ENCODE peak calls at places on chromosome 16, in four cellular contexts. One of them, this sample, is unnamed. For H3K4me1, the result is how much of the 10 kb centered on the place peaks cover.

GRCh38 chr16:69166946-69167930 is 19.7 kb upstream of the SNTB2 start:
- DNase-seq in CD4-positive, CD25-positive, alpha-beta regulatory T cell: no peak
- DNase-seq in upper lobe of right lung: no peak
- DNase-seq in endothelial cell of umbilical vein: peak
- DNase-seq in this sample: no peak

GRCh38 chr16:19609359-19609758 is 53.9 kb downstream of the VPS35L start:
- DNase-seq in endothelial cell of umbilical vein: no peak
- DNase-seq in CD4-positive, CD25-positive, alpha-beta regulatory T cell: no peak
- DNase-seq in upper lobe of right lung: no peak
- DNase-seq in this sample: no peak

GRCh38 chr16:3589441-3589921 is 12.3 kb upstream of the NLRC3 start:
- DNase-seq in upper lobe of right lung: no peak
- DNase-seq in endothelial cell of umbilical vein: no peak
- DNase-seq in CD4-positive, CD25-positive, alpha-beta regulatory T cell: no peak
- DNase-seq in this sample: no peak

GRCh38 chr16:11743308-11744074 is 834 bp upstream of the TXNDC11 start:
- DNase-seq in endothelial cell of umbilical vein: peak
- DNase-seq in CD4-positive, CD25-positive, alpha-beta regulatory T cell: peak
- DNase-seq in upper lobe of right lung: peak
- DNase-seq in this sample: peak

GRCh38 chr16:25690563-25691143 is 1.1 kb upstream of the HS3ST4 start:
- DNase-seq in CD4-positive, CD25-positive, alpha-beta regulatory T cell: no peak
- DNase-seq in upper lobe of right lung: no peak
- DNase-seq in endothelial cell of umbilical vein: no peak
- DNase-seq in this sample: peak

GRCh38 chr16:15440852-15441251 is 6.5 kb downstream of the BMERB1 start:
- DNase-seq in endothelial cell of umbilical vein: peak
- DNase-seq in CD4-positive, CD25-positive, alpha-beta regulatory T cell: no peak
- DNase-seq in upper lobe of right lung: no peak
- DNase-seq in this sample: no peak

GRCh38 chr16:46830417-46830901 is 521 bp downstream of the C16orf87 start:
- DNase-seq in endothelial cell of umbilical vein: no peak
- DNase-seq in CD4-positive, CD25-positive, alpha-beta regulatory T cell: no peak
- DNase-seq in upper lobe of right lung: peak
- DNase-seq in this sample: peak

GRCh38 chr16:57608462-57609113 is 19.8 kb upstream of the ADGRG1 start:
- DNase-seq in endothelial cell of umbilical vein: no peak
- DNase-seq in upper lobe of right lung: no peak
- DNase-seq in CD4-positive, CD25-positive, alpha-beta regulatory T cell: no peak
- DNase-seq in this sample: no peak

GRCh38 chr16:10572611-10573010 is 7.8 kb downstream of the EMP2 start:
- DNase-seq in CD4-positive, CD25-positive, alpha-beta regulatory T cell: no peak
- DNase-seq in upper lobe of right lung: no peak
- DNase-seq in endothelial cell of umbilical vein: no peak
- DNase-seq in this sample: no peak

GRCh38 chr16:80997139-80997798 is 9.4 kb downstream of the CMC2 start:
- DNase-seq in CD4-positive, CD25-positive, alpha-beta regulatory T cell: peak
- DNase-seq in endothelial cell of umbilical vein: peak
- DNase-seq in upper lobe of right lung: no peak
- DNase-seq in this sample: peak

GRCh38 chr16:12703935-12704334 is 99.8 kb downstream of the CPPED1 start:
- DNase-seq in endothelial cell of umbilical vein: no peak
- DNase-seq in upper lobe of right lung: no peak
- DNase-seq in CD4-positive, CD25-positive, alpha-beta regulatory T cell: no peak
- DNase-seq in this sample: no peak

GRCh38 chr16:69286941-69287713 is 24.0 kb upstream of the VPS4A start:
- DNase-seq in endothelial cell of umbilical vein: peak
- DNase-seq in CD4-positive, CD25-positive, alpha-beta regulatory T cell: peak
- DNase-seq in upper lobe of right lung: peak
- DNase-seq in this sample: peak

GRCh38 chr16:12097523-12098428 is 121.2 kb downstream of the SNX29 start:
- DNase-seq in endothelial cell of umbilical vein: no peak
- DNase-seq in upper lobe of right lung: peak
- DNase-seq in CD4-positive, CD25-positive, alpha-beta regulatory T cell: no peak
- DNase-seq in this sample: no peak

GRCh38 chr16:2515180-2515803 is 1.5 kb downstream of the ATP6V0C start:
- DNase-seq in upper lobe of right lung: peak
- DNase-seq in endothelial cell of umbilical vein: no peak
- DNase-seq in CD4-positive, CD25-positive, alpha-beta regulatory T cell: no peak
- DNase-seq in this sample: no peak

GRCh38 chr16:2770057-2770780 is 6.9 kb downstream of the ELOB start:
- DNase-seq in upper lobe of right lung: peak
- DNase-seq in CD4-positive, CD25-positive, alpha-beta regulatory T cell: no peak
- DNase-seq in endothelial cell of umbilical vein: no peak
- DNase-seq in this sample: no peak

DNA sequence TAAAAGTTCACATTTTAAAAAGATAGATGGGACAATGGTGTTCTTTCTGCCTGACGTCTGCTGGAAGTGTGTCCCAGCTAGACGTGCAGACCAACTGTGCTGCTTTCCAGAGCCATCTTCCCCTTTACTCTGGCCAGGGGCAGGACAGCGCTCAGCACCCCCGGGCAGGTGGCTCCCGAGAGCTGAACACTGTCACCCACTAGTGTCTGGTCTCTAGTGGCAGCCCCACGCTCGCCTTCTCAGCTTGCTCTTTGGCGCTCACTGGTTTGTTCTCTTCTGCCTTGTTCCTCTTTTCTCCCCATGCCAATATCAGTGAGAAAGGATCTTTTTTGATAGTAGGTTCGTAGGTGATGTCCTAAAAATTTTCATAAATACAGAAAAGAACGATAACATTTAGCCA is 25.7 kb downstream of the ZC3H18 start:
- DNase-seq in CD4-positive, CD25-positive, alpha-beta regulatory T cell: no peak
- DNase-seq in upper lobe of right lung: no peak
- DNase-seq in endothelial cell of umbilical vein: no peak
- DNase-seq in this sample: no peak
- H3K4me1 ChIP-seq in CD4-positive, CD25-positive, alpha-beta regulatory T cell: under half
- H3K4me1 ChIP-seq in upper lobe of right lung: under half
- H3K4me1 ChIP-seq in endothelial cell of umbilical vein: under half
- H3K4me1 ChIP-seq in this sample: under half

DNA sequence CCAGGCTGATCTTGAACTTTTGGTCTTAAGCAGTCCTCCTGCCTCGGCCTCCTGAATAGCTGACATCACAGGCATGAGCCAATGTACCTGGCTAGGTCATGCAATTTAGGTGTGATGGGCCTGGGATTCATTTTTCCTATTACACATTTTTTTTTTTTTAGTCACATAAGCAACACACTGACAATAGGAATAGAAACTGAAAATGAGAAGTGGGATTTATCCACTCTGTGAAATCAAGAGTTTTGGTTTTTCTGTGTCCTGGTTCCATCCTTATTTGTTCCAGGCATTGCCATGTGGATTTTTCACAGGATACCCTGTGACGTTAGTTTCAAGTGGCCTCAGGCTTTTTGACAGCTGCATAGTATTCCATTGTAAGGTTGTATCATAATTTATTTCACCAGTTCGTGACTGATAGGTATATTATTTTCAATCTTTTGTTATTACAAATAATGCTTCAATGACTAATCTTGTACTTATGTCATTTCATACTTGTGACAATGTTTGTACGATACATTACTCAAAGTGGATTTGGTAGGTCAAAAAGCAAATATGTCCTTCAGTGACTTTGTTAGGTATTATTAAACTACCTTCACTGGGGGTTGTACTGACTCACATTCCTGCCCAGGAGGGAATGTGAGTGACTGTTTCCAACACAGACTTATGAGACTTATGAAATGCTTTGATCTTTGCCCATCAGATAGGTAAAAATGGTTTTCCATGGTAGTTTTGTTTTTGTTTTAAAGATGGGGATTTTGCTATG is 10.6 kb downstream of the ADCY7 start:
- DNase-seq in endothelial cell of umbilical vein: no peak
- DNase-seq in upper lobe of right lung: no peak
- DNase-seq in CD4-positive, CD25-positive, alpha-beta regulatory T cell: no peak
- DNase-seq in this sample: no peak
- H3K4me1 ChIP-seq in endothelial cell of umbilical vein: under half
- H3K4me1 ChIP-seq in upper lobe of right lung: under half
- H3K4me1 ChIP-seq in CD4-positive, CD25-positive, alpha-beta regulatory T cell: half or more
- H3K4me1 ChIP-seq in this sample: under half

GRCh38 chr16:75110637-75111513 is 5.7 kb downstream of the LDHD start:
- DNase-seq in upper lobe of right lung: peak
- DNase-seq in CD4-positive, CD25-positive, alpha-beta regulatory T cell: peak
- DNase-seq in endothelial cell of umbilical vein: peak
- DNase-seq in this sample: peak

GRCh38 chr16:75106351-75107274 is 10.0 kb downstream of the LDHD start:
- DNase-seq in upper lobe of right lung: peak
- DNase-seq in CD4-positive, CD25-positive, alpha-beta regulatory T cell: no peak
- DNase-seq in endothelial cell of umbilical vein: no peak
- DNase-seq in this sample: no peak

GRCh38 chr16:75107505-75107904 is 9.1 kb downstream of the LDHD start:
- DNase-seq in CD4-positive, CD25-positive, alpha-beta regulatory T cell: no peak
- DNase-seq in upper lobe of right lung: peak
- DNase-seq in endothelial cell of umbilical vein: no peak
- DNase-seq in this sample: no peak

GRCh38 chr16:75109732-75110243 is 6.8 kb downstream of the LDHD start:
- DNase-seq in endothelial cell of umbilical vein: no peak
- DNase-seq in CD4-positive, CD25-positive, alpha-beta regulatory T cell: no peak
- DNase-seq in upper lobe of right lung: peak
- DNase-seq in this sample: no peak

DNA sequence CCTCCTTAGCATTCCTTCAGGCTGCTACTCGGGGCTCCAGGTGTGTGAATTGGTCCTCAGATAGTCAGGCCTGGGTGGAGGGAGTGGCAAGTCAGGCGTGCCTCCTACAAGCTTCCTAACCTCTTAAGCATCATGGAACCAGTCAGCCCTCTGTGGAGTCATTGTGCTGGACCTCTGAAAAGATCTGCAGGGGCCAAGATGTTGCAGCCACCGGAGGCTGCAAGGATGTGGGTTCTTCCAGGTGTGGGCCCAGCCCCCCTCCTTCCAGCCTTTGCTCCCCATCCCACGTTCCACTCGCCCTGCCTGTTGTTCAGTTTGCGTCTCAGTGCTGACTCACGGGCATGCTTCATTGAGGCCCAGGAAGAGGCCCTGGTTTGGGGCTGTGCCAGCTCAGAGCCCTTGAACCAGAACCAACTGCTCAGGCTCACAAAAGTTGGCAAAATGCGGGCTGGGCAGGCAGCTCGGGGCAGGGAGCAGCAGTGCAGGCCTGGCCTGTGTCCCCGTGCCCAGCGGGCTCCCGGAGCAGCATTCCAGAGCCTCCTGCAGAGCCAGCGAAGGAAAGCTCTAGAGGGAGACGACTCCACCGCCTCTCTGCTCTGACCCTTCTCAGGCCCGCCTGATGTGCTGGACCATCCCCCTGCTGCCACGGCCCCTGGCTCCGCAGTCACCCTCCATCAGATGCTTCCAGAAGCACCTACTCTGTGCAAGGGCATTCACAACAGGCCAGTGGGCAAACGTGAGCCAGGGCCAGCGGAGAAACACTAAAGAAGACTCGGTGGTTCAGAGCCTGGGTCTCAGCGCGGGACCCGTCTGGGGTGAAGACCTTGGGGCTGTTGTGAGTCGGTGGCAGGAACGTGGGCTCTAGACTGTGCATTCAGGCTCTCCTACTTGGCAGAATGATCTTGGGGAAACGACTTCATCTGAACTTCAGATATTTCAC is 7.5 kb downstream of the LDHD start:
- DNase-seq in upper lobe of right lung: peak
- DNase-seq in endothelial cell of umbilical vein: no peak
- DNase-seq in CD4-positive, CD25-positive, alpha-beta regulatory T cell: peak
- DNase-seq in this sample: peak
- H3K4me1 ChIP-seq in upper lobe of right lung: half or more
- H3K4me1 ChIP-seq in endothelial cell of umbilical vein: under half
- H3K4me1 ChIP-seq in CD4-positive, CD25-positive, alpha-beta regulatory T cell: half or more
- H3K4me1 ChIP-seq in this sample: half or more

GRCh38 chr16:181668-182021 is 1.4 kb downstream of the HBQ1 start:
- DNase-seq in upper lobe of right lung: no peak
- DNase-seq in CD4-positive, CD25-positive, alpha-beta regulatory T cell: no peak
- DNase-seq in endothelial cell of umbilical vein: no peak
- DNase-seq in this sample: no peak

GRCh38 chr16:183005-183404 is 2.7 kb downstream of the HBQ1 start:
- DNase-seq in endothelial cell of umbilical vein: no peak
- DNase-seq in CD4-positive, CD25-positive, alpha-beta regulatory T cell: no peak
- DNase-seq in upper lobe of right lung: no peak
- DNase-seq in this sample: no peak

GRCh38 chr16:179431-179830 is 828 bp upstream of the HBQ1 start:
- DNase-seq in CD4-positive, CD25-positive, alpha-beta regulatory T cell: no peak
- DNase-seq in upper lobe of right lung: no peak
- DNase-seq in endothelial cell of umbilical vein: no peak
- DNase-seq in this sample: no peak

GRCh38 chr16:180101-180920 is at the start of gene HBQ1:
- DNase-seq in CD4-positive, CD25-positive, alpha-beta regulatory T cell: no peak
- DNase-seq in upper lobe of right lung: no peak
- DNase-seq in endothelial cell of umbilical vein: peak
- DNase-seq in this sample: peak

DNA sequence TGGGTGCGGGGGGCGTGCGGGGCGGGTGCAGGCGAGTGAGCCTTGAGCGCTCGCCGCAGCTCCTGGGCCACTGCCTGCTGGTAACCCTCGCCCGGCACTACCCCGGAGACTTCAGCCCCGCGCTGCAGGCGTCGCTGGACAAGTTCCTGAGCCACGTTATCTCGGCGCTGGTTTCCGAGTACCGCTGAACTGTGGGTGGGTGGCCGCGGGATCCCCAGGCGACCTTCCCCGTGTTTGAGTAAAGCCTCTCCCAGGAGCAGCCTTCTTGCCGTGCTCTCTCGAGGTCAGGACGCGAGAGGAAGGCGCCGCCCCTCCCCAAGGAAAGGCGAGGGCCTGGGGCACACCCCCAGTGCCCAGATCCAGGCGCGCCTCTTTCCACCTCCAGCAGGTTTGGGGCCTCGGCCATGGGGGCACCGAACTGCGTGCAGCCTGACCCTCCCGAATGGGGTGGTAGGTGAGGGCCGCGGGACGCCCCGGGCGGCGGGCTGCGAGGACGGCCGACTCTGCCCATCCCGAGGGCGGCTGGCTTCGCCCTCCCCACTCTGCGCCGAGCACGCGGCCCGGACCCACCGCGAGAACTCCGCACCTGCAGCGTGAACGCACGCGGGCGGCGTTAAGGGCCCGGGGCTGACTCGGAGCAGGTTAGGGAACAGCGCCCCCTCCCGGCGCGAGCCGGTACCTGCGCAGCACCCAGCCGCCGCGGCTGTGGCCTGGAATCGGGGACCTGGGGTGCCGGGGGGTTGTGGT is 835 bp downstream of the HBQ1 start:
- DNase-seq in CD4-positive, CD25-positive, alpha-beta regulatory T cell: peak
- DNase-seq in upper lobe of right lung: peak
- DNase-seq in endothelial cell of umbilical vein: peak
- DNase-seq in this sample: peak
- H3K4me1 ChIP-seq in CD4-positive, CD25-positive, alpha-beta regulatory T cell: under half
- H3K4me1 ChIP-seq in upper lobe of right lung: under half
- H3K4me1 ChIP-seq in endothelial cell of umbilical vein: under half
- H3K4me1 ChIP-seq in this sample: under half

DNA sequence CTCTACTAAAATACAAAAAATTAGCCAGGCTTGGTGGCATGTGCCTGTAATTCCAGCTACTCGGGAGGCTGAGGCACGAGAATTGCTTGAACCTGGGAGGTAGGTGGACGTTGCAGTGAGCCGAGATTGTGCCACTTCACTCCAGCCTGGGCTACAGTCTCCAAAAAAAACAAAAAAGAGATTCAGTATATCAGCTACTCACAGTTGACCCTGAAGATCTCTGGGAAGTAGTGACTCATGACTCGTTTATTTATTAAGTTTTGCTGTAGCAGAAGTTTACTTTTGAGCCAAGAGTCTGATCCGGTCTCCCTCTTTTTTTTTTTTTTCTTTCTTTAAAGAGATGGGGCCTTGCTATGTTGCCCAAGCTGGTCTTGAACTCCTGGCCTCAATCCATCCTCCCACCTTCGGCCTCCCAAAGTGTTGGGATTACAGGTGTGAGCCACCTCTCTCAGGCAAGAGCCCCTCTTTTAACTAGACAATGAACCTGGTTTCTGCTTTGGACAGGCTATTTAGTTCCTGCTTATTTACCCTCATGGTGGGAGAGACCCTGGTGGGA is 4.4 kb downstream of the MVP start:
- DNase-seq in endothelial cell of umbilical vein: peak
- DNase-seq in upper lobe of right lung: no peak
- DNase-seq in CD4-positive, CD25-positive, alpha-beta regulatory T cell: no peak
- DNase-seq in this sample: no peak
- H3K4me1 ChIP-seq in endothelial cell of umbilical vein: half or more
- H3K4me1 ChIP-seq in upper lobe of right lung: half or more
- H3K4me1 ChIP-seq in CD4-positive, CD25-positive, alpha-beta regulatory T cell: half or more
- H3K4me1 ChIP-seq in this sample: under half

This sample was measured in A673.